ENCODE peak calls at places on chromosomes 4 and X, in seven cellular contexts. E is heart right ventricle; U is osteoblast; Y is transverse colon; M is naive thymus-derived CD4-positive, alpha-beta T cell; L is CD4-positive, CD25-positive, alpha-beta regulatory T cell; R is GM23248. N is an unnamed sample. For H3K4me1, the result is how much of the 10 kb centered on the place peaks cover.

GRCh38 chrX:71210829-71211228 is 12.2 kb upstream of the GJB1 start:
- DNase-seq in Y (no peak), U (no peak), R (peak), M (no peak), L (no peak), E (no peak), N (no peak)

GRCh38 chrX:11664211-11664888 is 1.4 kb downstream of the ARHGAP6 start:
- DNase-seq in M (no peak), U (no peak), L (no peak), E (no peak), Y (no peak), R (peak), N (peak)

GRCh38 chr4:148962539-148963290 is 520.5 kb upstream of the NR3C2 start:
- DNase-seq in E (no peak), Y (no peak), U (no peak), L (no peak), R (peak), M (no peak), N (no peak)

GRCh38 chrX:122245175-122245574 is 938.9 kb upstream of the GRIA3 start:
- DNase-seq in U (no peak), E (no peak), L (no peak), Y (no peak), R (no peak), M (no peak), N (no peak)

GRCh38 chr4:5460106-5460801 is 248.1 kb downstream of the EVC2 start:
- DNase-seq in M (peak), L (no peak), U (peak), Y (no peak), R (peak), E (no peak), N (peak)

GRCh38 chr4:89836897-89837384 is at the start of gene SNCA:
- DNase-seq in E (peak), M (peak), R (peak), Y (peak), L (no peak), U (peak), N (peak)

GRCh38 chr4:116001291-116001690 is 887.9 kb upstream of the NDST4 start:
- DNase-seq in Y (no peak), U (no peak), R (no peak), M (no peak), L (no peak), E (no peak), N (no peak)

GRCh38 chrX:56796641-56797395 is 67.8 kb downstream of the NBDY start:
- DNase-seq in U (no peak), E (no peak), R (no peak), M (no peak), L (no peak), Y (no peak), N (no peak)

GRCh38 chr4:129246850-129247542 is 151.0 kb downstream of the C4orf33 start:
- DNase-seq in L (no peak), U (no peak), R (no peak), E (no peak), M (no peak), Y (peak), N (no peak)

GRCh38 chrX:48918644-48919340 is at the start of gene PIM2:
- DNase-seq in Y (peak), R (peak), L (peak), E (peak), M (peak), U (peak), N (peak)

GRCh38 chr4:128649575-128650205 is 159.8 kb upstream of the JADE1 start:
- DNase-seq in Y (peak), E (no peak), L (no peak), U (peak), M (no peak), R (peak), N (no peak)

GRCh38 chr4:14879643-14880042 is 122.6 kb upstream of the CPEB2 start:
- DNase-seq in M (no peak), L (no peak), Y (no peak), U (no peak), R (no peak), E (no peak), N (no peak)

GRCh38 chr4:188439641-188440311 is 300.5 kb downstream of the TRIML1 start:
- DNase-seq in Y (no peak), M (no peak), L (no peak), E (peak), U (peak), R (peak), N (peak)

GRCh38 chr4:136495076-136495475 is 1037.2 kb downstream of the PCDH18 start:
- DNase-seq in M (no peak), L (no peak), E (no peak), Y (no peak), R (no peak), U (no peak), N (no peak)

GRCh38 chrX:68754406-68754805 is 74.4 kb upstream of the EFNB1 start:
- DNase-seq in U (no peak), M (no peak), L (no peak), Y (no peak), E (no peak), R (no peak), N (no peak)

GRCh38 chr4:71195932-71196331 is 142.9 kb upstream of the SLC4A4 start:
- DNase-seq in Y (no peak), L (no peak), U (peak), M (no peak), E (no peak), R (peak), N (no peak)

GRCh38 chr4:183337349-183337748 is 15.1 kb upstream of the CLDN24 start:
- DNase-seq in M (no peak), E (no peak), R (no peak), L (no peak), Y (no peak), U (no peak), N (peak)

GRCh38 chrX:52346462-52347165 is 22.2 kb upstream of the XAGE2 start:
- DNase-seq in M (no peak), U (no peak), E (no peak), L (no peak), Y (no peak), R (peak), N (no peak)

GRCh38 chrX:39063037-39063436 is 261.8 kb downstream of the MID1IP1 start:
- DNase-seq in Y (peak), M (no peak), U (no peak), L (no peak), R (no peak), E (no peak), N (no peak)

GRCh38 chrX:45850197-45850774 is 649.6 kb upstream of the DIPK2B start:
- DNase-seq in L (no peak), U (no peak), M (peak), Y (no peak), R (peak), E (peak), N (no peak)

GRCh38 chr4:95548738-95549245 is at the start of gene UNC5C:
- DNase-seq in R (peak), L (no peak), M (no peak), Y (peak), E (peak), U (peak), N (no peak)

GRCh38 chrX:146127617-146128016 is 310.0 kb downstream of the SLITRK2 start:
- DNase-seq in U (no peak), R (no peak), M (no peak), L (no peak), Y (no peak), E (no peak), N (no peak)

GRCh38 chr4:52982246-52982950 is 120.3 kb downstream of the RASL11B start:
- DNase-seq in M (peak), Y (no peak), R (peak), L (no peak), E (no peak), U (peak), N (no peak)

GRCh38 chr4:54234497-54235205 is 5.6 kb downstream of the PDGFRA start:
- DNase-seq in R (peak), Y (no peak), E (no peak), U (peak), M (no peak), L (no peak), N (peak)

GRCh38 chr4:13626492-13627184 is 887 bp downstream of the BOD1L1 start:
- DNase-seq in R (peak), U (peak), L (no peak), M (peak), Y (no peak), E (no peak), N (no peak)
- H3K27ac ChIP-seq in R (peak), U (peak), L (no peak), M (peak), Y (peak), E (peak), N (peak)

DNA sequence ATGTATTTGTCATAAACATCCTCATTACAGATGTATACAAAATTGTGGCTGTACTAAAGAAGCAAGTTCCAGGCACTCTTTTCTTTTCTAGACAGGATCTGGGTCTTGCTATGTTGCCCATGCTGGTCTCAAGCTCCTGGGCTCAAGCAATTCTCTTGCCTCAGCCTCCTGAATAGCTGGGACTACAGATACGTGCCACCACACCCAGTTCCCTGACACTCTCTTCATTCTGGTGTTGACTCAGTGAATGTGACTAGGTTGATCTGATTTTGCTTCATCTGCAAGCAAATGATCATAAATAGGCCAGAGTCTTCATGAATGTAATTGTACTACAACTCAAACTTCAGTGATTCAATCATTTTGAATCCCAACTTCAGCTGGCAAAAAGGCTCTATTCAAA is 78.6 kb downstream of the APBB2 start:
- DNase-seq in R (peak), M (no peak), U (peak), Y (no peak), L (no peak), E (no peak), N (no peak)
- H3K4me1 ChIP-seq in R (under half), M (under half), U (under half), Y (under half), L (under half), E (half or more), N (under half)

GRCh38 chrX:28889691-28890090 is 302.4 kb downstream of the IL1RAPL1 start:
- DNase-seq in L (no peak), M (no peak), R (no peak), E (no peak), Y (no peak), U (no peak), N (no peak)
- H3K27ac ChIP-seq in L (no peak), M (no peak), R (no peak), E (no peak), Y (no peak), U (no peak), N (no peak)

DNA sequence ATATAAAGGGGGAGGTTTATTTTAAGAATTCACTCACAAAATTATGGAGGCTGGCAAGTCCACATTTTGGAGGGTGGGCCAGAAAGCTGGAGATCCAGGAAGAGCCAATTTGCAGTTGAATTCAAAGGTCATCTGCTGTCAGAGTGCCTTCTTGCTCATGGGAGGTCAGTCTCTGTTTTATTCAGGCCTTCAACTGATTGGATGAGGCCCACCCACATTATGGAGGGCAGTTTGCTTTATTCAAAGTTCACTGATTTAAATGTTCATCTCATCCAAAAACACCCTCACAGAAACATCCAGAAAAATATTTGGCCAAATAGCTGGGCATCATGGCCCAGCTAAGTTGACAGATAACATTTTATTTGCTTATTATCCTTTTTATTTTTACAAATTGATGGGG is 59.5 kb downstream of the SEPSECS start:
- DNase-seq in L (no peak), E (no peak), R (no peak), U (no peak), M (no peak), Y (no peak), N (no peak)
- H3K4me1 ChIP-seq in L (under half), E (under half), R (under half), U (under half), M (under half), Y (under half), N (under half)

GRCh38 chr4:120923201-120923522 is 636 bp upstream of the PRDM5 start:
- DNase-seq in M (peak), L (no peak), E (no peak), Y (no peak), R (no peak), U (no peak), N (no peak)
- H3K27ac ChIP-seq in M (no peak), L (no peak), E (peak), Y (peak), R (peak), U (peak), N (peak)

GRCh38 chrX:150870487-150871340 is 27.8 kb downstream of the CD99L2 start:
- DNase-seq in U (no peak), Y (no peak), E (peak), R (no peak), M (no peak), L (no peak), N (peak)

GRCh38 chrX:150872773-150873336 is 25.6 kb downstream of the CD99L2 start:
- DNase-seq in M (no peak), U (no peak), E (no peak), L (no peak), R (no peak), Y (no peak), N (peak)

GRCh38 chrX:150869450-150869849 is 29.0 kb downstream of the CD99L2 start:
- DNase-seq in Y (peak), U (no peak), L (no peak), E (peak), M (no peak), R (peak), N (no peak)

GRCh38 chrX:150870059-150870458 is 28.4 kb downstream of the CD99L2 start:
- DNase-seq in L (no peak), M (no peak), R (peak), U (no peak), E (no peak), Y (no peak), N (no peak)

GRCh38 chrX:150871341-150871811 is 27.1 kb downstream of the CD99L2 start:
- DNase-seq in E (no peak), M (no peak), U (no peak), R (no peak), L (no peak), Y (no peak), N (no peak)
- H3K4me1 ChIP-seq in E (under half), M (under half), U (under half), R (under half), L (under half), Y (under half), N (under half)

DNA sequence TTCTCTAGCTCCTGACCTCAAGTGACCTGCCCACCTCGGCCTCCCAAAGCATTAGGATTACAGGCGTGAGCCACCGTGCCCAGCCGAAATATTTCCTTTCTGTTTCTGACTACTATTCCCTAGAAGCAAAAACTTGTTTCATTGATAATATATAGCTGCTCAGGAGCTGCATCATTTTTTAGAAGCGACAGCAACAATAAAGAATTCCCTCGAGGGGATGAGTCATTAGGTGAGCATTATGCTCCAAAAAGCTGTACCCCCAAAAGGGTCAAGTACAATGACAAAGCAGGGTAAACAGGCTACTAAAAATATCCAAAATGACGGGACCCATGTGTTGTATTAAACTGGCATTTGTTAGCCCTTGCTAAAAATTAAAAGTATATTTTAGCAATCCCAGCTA is 67.0 kb downstream of the RBM47 start:
- DNase-seq in L (no peak), R (peak), U (no peak), M (no peak), Y (no peak), E (no peak), N (no peak)
- H3K27ac ChIP-seq in L (no peak), R (no peak), U (no peak), M (no peak), Y (no peak), E (no peak), N (no peak)

GRCh38 chr4:23884731-23885130 is 5.1 kb downstream of the PPARGC1A start:
- DNase-seq in U (no peak), M (no peak), Y (no peak), R (no peak), L (no peak), E (no peak), N (no peak)
- H3K4me1 ChIP-seq in U (under half), M (under half), Y (under half), R (under half), L (under half), E (under half), N (under half)

GRCh38 chr4:24666316-24666715 is 82.0 kb upstream of the DHX15 start:
- DNase-seq in R (no peak), Y (no peak), L (no peak), U (no peak), E (no peak), M (no peak), N (no peak)
- H3K27ac ChIP-seq in R (no peak), Y (no peak), L (no peak), U (no peak), E (no peak), M (no peak), N (no peak)

N was measured in SJCRH30.